ENCODE peak calls at places on chromosomes 4 and X, in four cellular contexts. P is KBM-7, Q is NCI-H774, U is activated T-cell treated with anti-CD3 and anti-CD28 coated beads for 1 hour. J is an unnamed sample.

GRCh38 chr4:20462426-20463175 is 210.9 kb downstream of the SLIT2 start:
- DNase-seq in P (no peak), Q (no peak), U (no peak), J (no peak)

GRCh38 chr4:92328095-92328494 is 24.3 kb downstream of the GRID2 start:
- DNase-seq in P (no peak), Q (no peak), U (no peak), J (no peak)

GRCh38 chr4:153153339-153153851 is 50.8 kb upstream of the TRIM2 start:
- DNase-seq in P (peak; percentile 87), Q (peak; percentile 32), U (peak; percentile 51), J (peak; percentile 42)

GRCh38 chr4:110970642-110971041 is 347.8 kb upstream of the PITX2 start:
- DNase-seq in P (peak; percentile 46), Q (no peak), U (no peak), J (no peak)

GRCh38 chrX:65667503-65668355 is at the start of gene MSN:
- DNase-seq in P (peak; percentile 73), Q (no peak), U (peak; percentile 55), J (peak; percentile 78)

GRCh38 chrX:106894978-106895452 is 8.1 kb downstream of the RIPPLY1 start:
- DNase-seq in P (no peak), Q (no peak), U (no peak), J (no peak)

GRCh38 chr4:143352052-143352451 is 15.4 kb downstream of the GAB1 start:
- DNase-seq in P (no peak), Q (peak; percentile 32), U (no peak), J (no peak)

GRCh38 chr4:123352240-123352945 is 44.2 kb upstream of the SPRY1 start:
- DNase-seq in P (no peak), Q (no peak), U (no peak), J (no peak)

GRCh38 chr4:145937021-145937861 is 1.4 kb downstream of the ZNF827 start:
- DNase-seq in P (peak; percentile 63), Q (no peak), U (peak; percentile 23), J (peak; percentile 49)

GRCh38 chr4:3461515-3462291 is 1.4 kb upstream of the DOK7 start:
- DNase-seq in P (no peak), Q (no peak), U (no peak), J (peak; percentile 68)

GRCh38 chrX:9885150-9885549 is 82.0 kb upstream of the CLDN34 start:
- DNase-seq in P (peak; percentile 90), Q (peak; percentile 15), U (peak; percentile 25), J (peak; percentile 70)

J was measured in lung.